ENCODE peak calls at places on chromosome 12, in five cellular contexts. J is stomach, R is fibroblast of lung, C is spleen, P is transverse colon. X is an unnamed sample.

GRCh38 chr12:118060301-118061010 is 523 bp downstream of the WSB2 start:
- DNase-seq in J (peak; percentile 63), R (no peak), C (peak; percentile 92), P (peak; percentile 69), X (peak; percentile 29)

GRCh38 chr12:25323774-25324086 is 73.0 kb upstream of the KRAS start:
- DNase-seq in J (no peak), R (no peak), C (no peak), P (no peak), X (no peak)

GRCh38 chr12:114163766-114164165 is 197.6 kb upstream of the RBM19 start:
- DNase-seq in J (no peak), R (peak; percentile 68), C (no peak), P (no peak), X (no peak)

GRCh38 chr12:127107744-127108143 is 1159.2 kb upstream of the TMEM132C start:
- DNase-seq in J (no peak), R (no peak), C (no peak), P (no peak), X (no peak)

GRCh38 chr12:30965613-30965985 is 39.1 kb downstream of the TSPAN11 start:
- DNase-seq in J (peak; percentile 40), R (no peak), C (peak; percentile 58), P (no peak), X (no peak)

GRCh38 chr12:79121486-79121885 is 256.9 kb downstream of the SYT1 start:
- DNase-seq in J (no peak), R (no peak), C (no peak), P (no peak), X (no peak)

GRCh38 chr12:62978768-62979167 is 43.8 kb upstream of the PPM1H start:
- DNase-seq in J (no peak), R (no peak), C (no peak), P (no peak), X (no peak)

GRCh38 chr12:67534671-67535070 is 113.9 kb upstream of the DYRK2 start:
- DNase-seq in J (no peak), R (peak; percentile 91), C (no peak), P (no peak), X (no peak)

GRCh38 chr12:122842505-122843405 is 7.5 kb downstream of the HIP1R start:
- DNase-seq in J (no peak), R (no peak), C (peak; percentile 69), P (no peak), X (no peak)

GRCh38 chr12:131104464-131105350 is 151.0 kb downstream of the ADGRD1 start:
- DNase-seq in J (peak; percentile 87), R (peak; percentile 61), C (peak; percentile 95), P (peak; percentile 87), X (peak; percentile 84)

GRCh38 chr12:15796493-15797141 is 7.4 kb upstream of the EPS8 start:
- DNase-seq in J (no peak), R (no peak), C (no peak), P (no peak), X (no peak)

GRCh38 chr12:111312708-111313107 is 56.2 kb downstream of the PHETA1 start:
- DNase-seq in J (no peak), R (no peak), C (no peak), P (no peak), X (no peak)

GRCh38 chr12:77124767-77125166 is 59.4 kb upstream of the E2F7 start:
- DNase-seq in J (no peak), R (no peak), C (no peak), P (no peak), X (no peak)

GRCh38 chr12:93226356-93226755 is 151.4 kb upstream of the NUDT4 start:
- DNase-seq in J (no peak), R (no peak), C (no peak), P (no peak), X (no peak)

GRCh38 chr12:91381309-91381804 is 198.7 kb upstream of the DCN start:
- DNase-seq in J (peak; percentile 48), R (peak; percentile 91), C (no peak), P (no peak), X (peak; percentile 68)

GRCh38 chr12:1425396-1425729 is 169.0 kb downstream of the FBXL14 start:
- DNase-seq in J (no peak), R (no peak), C (no peak), P (no peak), X (no peak)

GRCh38 chr12:130933269-130933995 is 20.3 kb upstream of the ADGRD1 start:
- DNase-seq in J (no peak), R (no peak), C (no peak), P (no peak), X (no peak)

GRCh38 chr12:52007158-52007921 is 594 bp downstream of the TAMALIN start:
- DNase-seq in J (peak; percentile 32), R (peak; percentile 30), C (peak; percentile 95), P (peak; percentile 50), X (no peak)
- H3K4me3 ChIP-seq in J (peak overlapping the region; percentile 66), R (peak overlapping the region; percentile 49), C (peak overlapping the region; percentile 72), P (peak overlapping the region; percentile 30), X (peak overlapping the region; percentile 79)

GRCh38 chr12:124848621-124849380 is 14.9 kb downstream of the SCARB1 start:
- DNase-seq in J (no peak), R (no peak), C (no peak), P (no peak), X (peak; percentile 69)

GRCh38 chr12:124844411-124845397 is 19.0 kb downstream of the SCARB1 start:
- DNase-seq in J (no peak), R (no peak), C (no peak), P (no peak), X (no peak)

GRCh38 chr12:124849382-124849781 is 14.3 kb downstream of the SCARB1 start:
- DNase-seq in J (no peak), R (no peak), C (no peak), P (peak; percentile 53), X (no peak)

GRCh38 chr12:124847113-124847512 is 16.6 kb downstream of the SCARB1 start:
- DNase-seq in J (peak; percentile 66), R (no peak), C (no peak), P (no peak), X (no peak)

DNA sequence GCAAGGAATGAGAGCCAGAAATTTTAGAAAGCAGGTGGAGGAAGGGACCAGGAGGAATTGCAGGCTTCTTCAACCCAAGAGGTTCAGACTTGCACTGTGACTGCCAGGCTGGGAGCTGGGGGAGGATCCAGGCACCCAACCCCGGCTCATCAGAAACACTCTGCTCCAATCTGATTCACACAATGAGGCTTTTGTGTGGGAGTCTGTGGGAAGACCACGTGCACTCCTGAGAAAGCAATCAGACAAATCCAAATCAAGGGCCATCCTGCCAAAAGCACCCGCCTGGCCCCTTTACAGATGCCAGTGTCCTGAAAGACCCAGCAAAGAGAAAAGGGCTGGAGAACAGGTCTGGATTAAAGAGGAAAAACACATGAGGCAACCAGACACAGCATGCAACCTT is 16.0 kb downstream of the SCARB1 start:
- DNase-seq in J (no peak), R (no peak), C (no peak), P (no peak), X (peak; percentile 86)
- TF ChIP-seq CTCF in J (no peak), R (no peak), C (no peak), P (no peak), X (no peak)

DNA sequence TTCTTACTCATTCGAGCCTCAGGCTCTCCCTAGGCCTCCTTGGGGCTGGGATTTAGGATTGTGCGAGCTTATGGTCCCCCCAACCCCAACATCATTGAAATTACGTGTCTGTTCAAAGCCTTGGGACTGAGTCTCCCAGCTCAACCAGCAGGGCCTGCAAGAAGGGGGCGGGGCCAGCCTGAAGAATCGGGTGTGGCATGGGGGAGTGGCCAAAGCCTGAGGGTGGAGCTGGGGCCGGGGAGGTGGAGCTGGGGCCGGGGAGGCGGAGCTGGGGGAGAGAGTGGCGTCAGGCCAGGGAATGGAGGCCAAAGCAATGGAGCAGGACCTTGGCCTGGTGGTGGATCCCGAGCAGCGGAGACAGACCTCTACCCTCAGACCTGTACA is 24.3 kb upstream of the HSPB8 start:
- DNase-seq in J (no peak), R (no peak), C (peak; percentile 68), P (no peak), X (no peak)
- H3K27ac ChIP-seq in J (no peak overlapping the region), R (no peak overlapping the region), C (no peak overlapping the region), P (no peak overlapping the region), X (no peak overlapping the region)

GRCh38 chr12:49370539-49370938 is 3.3 kb downstream of the SPATS2 start:
- DNase-seq in J (no peak), R (no peak), C (no peak), P (no peak), X (no peak)
- H3K4me3 ChIP-seq in J (no peak overlapping the region), R (no peak overlapping the region), C (no peak overlapping the region), P (no peak overlapping the region), X (no peak overlapping the region)

DNA sequence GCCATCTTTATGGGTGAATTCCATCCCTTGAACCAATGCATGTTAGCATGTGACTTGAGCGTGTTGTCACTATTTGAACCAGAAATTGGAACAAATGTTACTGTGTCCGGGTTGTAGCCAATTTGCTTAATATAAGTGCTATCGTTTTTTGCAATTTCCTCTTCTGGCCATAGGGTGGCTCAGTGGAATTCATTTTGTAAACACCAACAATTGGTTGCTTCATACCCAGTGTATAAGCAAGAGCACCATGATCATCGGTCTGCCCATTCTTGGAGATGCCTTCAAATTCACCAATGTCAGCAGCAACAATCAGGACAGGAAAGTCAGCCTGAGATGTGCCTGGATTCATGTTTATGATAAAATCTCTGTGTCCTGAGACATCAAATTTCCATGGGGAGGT is 5.0 kb upstream of the NEDD1 start:
- DNase-seq in J (no peak), R (no peak), C (no peak), P (no peak), X (no peak)
- TF ChIP-seq CTCF in J (no peak), R (no peak), C (no peak), P (no peak), X (no peak)

DNA sequence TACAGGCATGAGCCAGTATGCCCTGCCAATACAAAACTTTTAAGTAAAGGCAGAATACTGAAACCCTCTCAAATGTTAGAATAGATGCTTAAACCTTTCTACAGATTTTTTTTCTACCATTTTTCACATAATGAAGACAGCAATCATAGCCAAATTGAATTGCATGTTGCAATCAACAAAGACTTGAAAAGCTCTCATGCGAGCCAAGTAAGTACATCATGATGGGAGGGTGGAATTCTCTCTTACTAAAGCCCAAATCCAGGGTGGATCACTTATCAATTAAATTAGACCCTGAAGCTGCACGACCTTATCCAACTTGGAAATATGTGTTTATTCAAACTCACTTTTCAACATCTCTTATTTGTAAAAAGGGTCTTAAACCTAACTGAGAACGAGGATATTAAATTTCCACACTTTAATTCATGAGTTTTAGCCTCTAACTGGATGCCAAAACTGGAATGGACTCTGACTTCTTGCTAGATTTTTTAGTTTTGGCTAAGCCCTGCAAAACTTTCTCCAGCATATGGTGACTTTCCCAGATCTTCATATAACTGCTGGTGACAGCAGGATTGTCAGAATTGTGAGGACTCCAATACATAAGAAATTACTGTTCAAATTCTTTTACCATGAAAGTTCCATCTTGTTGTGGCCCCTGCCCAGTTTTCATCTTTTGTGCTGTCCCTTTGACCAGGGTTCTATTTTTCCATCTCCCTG is 53.7 kb downstream of the HECTD4 start:
- DNase-seq in J (no peak), R (peak; percentile 26), C (no peak), P (no peak), X (no peak)
- H3K27ac ChIP-seq in J (no peak overlapping the region), R (no peak overlapping the region), C (no peak overlapping the region), P (no peak overlapping the region), X (no peak overlapping the region)

GRCh38 chr12:121009744-121010143 is 6.5 kb downstream of the C12orf43 start:
- DNase-seq in J (peak; percentile 76), R (peak; percentile 54), C (no peak), P (peak; percentile 72), X (no peak)
- H3K4me3 ChIP-seq in J (no peak overlapping the region), R (no peak overlapping the region), C (no peak overlapping the region), P (no peak overlapping the region), X (no peak overlapping the region)

X was measured in dorsolateral prefrontal cortex.